ENCODE peak calls at places on chromosomes 2 and 18, in eight cellular contexts. M is AG04450; K is NB4; L is HCT116; G is gastrocnemius medialis; W is CD8-positive, alpha-beta T cell; C is fibroblast of the aortic adventitia; I is AG10803. T is an unnamed sample.

GRCh38 chr2:75090770-75091515 is 108.4 kb downstream of the TACR1 start:
- DNase-seq in M (no peak), K (no peak), L (no peak), G (no peak), W (no peak), C (peak), I (no peak), T (no peak)

GRCh38 chr18:60675801-60676200 is 303.2 kb upstream of the MC4R start:
- DNase-seq in M (no peak), K (no peak), L (no peak), G (no peak), W (no peak), C (no peak), I (no peak), T (no peak)

GRCh38 chr2:24359129-24359528 is 1.2 kb downstream of the ITSN2 start:
- DNase-seq in M (no peak), K (no peak), L (no peak), G (no peak), W (no peak), C (peak), I (no peak), T (no peak)

GRCh38 chr2:207768168-207768890 is 1.4 kb downstream of the FZD5 start:
- DNase-seq in M (no peak), K (no peak), L (no peak), G (peak), W (peak), C (peak), I (no peak), T (peak)

GRCh38 chr2:7849027-7849426 is 832.8 kb upstream of the ID2 start:
- DNase-seq in M (no peak), K (no peak), L (no peak), G (no peak), W (no peak), C (no peak), I (no peak), T (no peak)

GRCh38 chr2:239465017-239466001 is 64.5 kb upstream of the HDAC4 start:
- DNase-seq in M (no peak), K (peak), L (no peak), G (peak), W (no peak), C (no peak), I (peak), T (no peak)

GRCh38 chr2:234751275-234751938 is 200.4 kb upstream of the SH3BP4 start:
- DNase-seq in M (no peak), K (no peak), L (no peak), G (no peak), W (no peak), C (peak), I (peak), T (no peak)

GRCh38 chr2:143255899-143256298 is 126.7 kb downstream of the ARHGAP15 start:
- DNase-seq in M (no peak), K (no peak), L (no peak), G (no peak), W (no peak), C (no peak), I (no peak), T (no peak)

GRCh38 chr18:62037012-62037742 is 144.4 kb upstream of the RNF152 start:
- DNase-seq in M (no peak), K (no peak), L (no peak), G (no peak), W (no peak), C (peak), I (no peak), T (no peak)

GRCh38 chr2:239689410-239689809 is 288.6 kb upstream of the HDAC4 start:
- DNase-seq in M (no peak), K (no peak), L (no peak), G (no peak), W (no peak), C (no peak), I (no peak), T (no peak)

GRCh38 chr2:207807516-207807915 is 37.8 kb upstream of the FZD5 start:
- DNase-seq in M (no peak), K (no peak), L (no peak), G (no peak), W (no peak), C (no peak), I (no peak), T (no peak)

GRCh38 chr2:122261923-122262322 is 506.5 kb downstream of the TSN start:
- DNase-seq in M (no peak), K (no peak), L (no peak), G (no peak), W (no peak), C (no peak), I (no peak), T (no peak)

GRCh38 chr2:160205511-160205910 is 5.4 kb upstream of the ITGB6 start:
- DNase-seq in M (peak), K (no peak), L (peak), G (peak), W (no peak), C (peak), I (peak), T (peak)

GRCh38 chr2:186940463-186940862 is 91.5 kb upstream of the ZSWIM2 start:
- DNase-seq in M (no peak), K (no peak), L (no peak), G (no peak), W (no peak), C (no peak), I (no peak), T (no peak)

GRCh38 chr2:148568597-148568996 is 76.0 kb upstream of the EPC2 start:
- DNase-seq in M (no peak), K (no peak), L (no peak), G (no peak), W (peak), C (no peak), I (no peak), T (no peak)

GRCh38 chr2:43184339-43184895 is 42.0 kb downstream of the ZFP36L2 start:
- DNase-seq in M (no peak), K (peak), L (peak), G (no peak), W (peak), C (peak), I (peak), T (peak)

GRCh38 chr2:92072461-92073035 is 2798.7 kb upstream of the TEKT4 start:
- DNase-seq in M (no peak), K (no peak), L (no peak), G (no peak), W (no peak), C (no peak), I (no peak), T (no peak)

GRCh38 chr2:217694296-217694695 is 308.5 kb downstream of the TNS1 start:
- DNase-seq in M (no peak), K (no peak), L (no peak), G (no peak), W (no peak), C (no peak), I (no peak), T (no peak)

GRCh38 chr2:10868021-10868420 is 43.7 kb upstream of the KCNF1 start:
- DNase-seq in M (no peak), K (no peak), L (no peak), G (no peak), W (no peak), C (no peak), I (no peak), T (no peak)
- TF ChIP-seq CTCF in M (no peak), K (no peak), L (no peak), G (no peak), W (no peak), C (no peak), I (no peak), T (no peak)

GRCh38 chr2:104858325-104858978 is 4.5 kb downstream of the POU3F3 start:
- DNase-seq in M (no peak), K (no peak), L (no peak), G (no peak), W (no peak), C (no peak), I (no peak), T (no peak)
- H3K4me3 ChIP-seq in M (no peak), K (no peak), L (no peak), G (no peak), W (no peak), C (no peak), I (no peak), T (no peak)

DNA sequence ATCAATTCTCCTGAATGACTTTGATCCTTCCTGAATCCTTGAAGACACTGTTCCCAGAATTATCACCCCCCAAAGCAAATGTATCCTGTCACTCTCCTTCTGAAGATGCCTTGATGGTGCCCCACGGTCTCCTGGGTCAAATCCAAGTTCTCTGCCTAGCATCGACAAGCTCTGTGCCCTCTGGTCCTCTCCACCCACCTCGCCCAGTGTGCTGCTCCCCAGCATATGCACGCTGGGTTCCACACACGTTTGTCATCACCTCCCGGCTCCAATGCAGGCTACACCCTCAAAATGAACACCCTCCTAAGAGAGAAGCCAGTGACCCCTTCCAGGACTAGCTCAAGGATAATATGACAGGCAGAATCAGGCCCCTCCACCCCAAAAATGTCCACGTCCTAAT is 39.5 kb upstream of the CREG2 start:
- DNase-seq in M (no peak), K (no peak), L (no peak), G (no peak), W (no peak), C (no peak), I (no peak), T (no peak)
- TF ChIP-seq CTCF in M (no peak), K (no peak), L (no peak), G (no peak), W (no peak), C (no peak), I (no peak), T (no peak)

GRCh38 chr2:70768585-70769085 is 635 bp upstream of the ADD2 start:
- DNase-seq in M (no peak), K (no peak), L (no peak), G (no peak), W (no peak), C (no peak), I (no peak), T (no peak)

GRCh38 chr2:70767094-70767698 is 804 bp downstream of the ADD2 start:
- DNase-seq in M (no peak), K (peak), L (no peak), G (no peak), W (no peak), C (no peak), I (no peak), T (no peak)

GRCh38 chr2:70765507-70765906 is 2.5 kb downstream of the ADD2 start:
- DNase-seq in M (no peak), K (no peak), L (no peak), G (no peak), W (no peak), C (no peak), I (no peak), T (no peak)

GRCh38 chr2:70767699-70768584 is at the start of gene ADD2:
- DNase-seq in M (no peak), K (peak), L (no peak), G (no peak), W (peak), C (peak), I (peak), T (peak)

GRCh38 chr2:70766357-70767093 is 1.5 kb downstream of the ADD2 start:
- DNase-seq in M (no peak), K (no peak), L (no peak), G (no peak), W (no peak), C (no peak), I (no peak), T (no peak)
- H3K4me3 ChIP-seq in M (no peak), K (no peak), L (no peak), G (peak), W (peak), C (no peak), I (peak), T (no peak)